ENCODE peak calls at places on chromosomes 1 and 21, in four cellular contexts. X, T, Y and Z are unnamed samples.

GRCh38 chr1:51955797-51956527 is 34.5 kb downstream of the RAB3B start:
- DNase-seq in X (no peak), Y (no peak), T (no peak), Z (no peak)

GRCh38 chr1:230273141-230273710 is 152.9 kb downstream of the PGBD5 start:
- DNase-seq in Y (no peak), T (no peak), X (no peak), Z (no peak)

GRCh38 chr1:70034403-70034802 is 171.0 kb downstream of the LRRC40 start:
- DNase-seq in Y (no peak), X (peak), T (peak), Z (peak)

GRCh38 chr1:15703562-15703961 is 19.4 kb downstream of the PLEKHM2 start:
- DNase-seq in T (no peak), Y (no peak), X (no peak), Z (peak)

GRCh38 chr1:42658880-42659337 is 686 bp downstream of the PPIH start:
- DNase-seq in Y (no peak), T (no peak), X (peak), Z (no peak)

GRCh38 chr1:166165661-166166399 is 971 bp downstream of the FAM78B start:
- DNase-seq in X (peak), Y (no peak), T (peak), Z (no peak)

GRCh38 chr21:33069994-33070811 is at the start of gene OLIG1:
- DNase-seq in X (peak), T (peak), Y (no peak), Z (no peak)

GRCh38 chr1:193185206-193185605 is 1.2 kb downstream of the B3GALT2 start:
- DNase-seq in T (no peak), X (no peak), Y (no peak), Z (no peak)

GRCh38 chr1:35745124-35745730 is 24.6 kb downstream of the CLSPN start:
- DNase-seq in X (no peak), Y (no peak), T (no peak), Z (no peak)

GRCh38 chr1:230382060-230382491 is 44.1 kb downstream of the PGBD5 start:
- DNase-seq in T (peak), X (peak), Y (no peak), Z (no peak)

DNA sequence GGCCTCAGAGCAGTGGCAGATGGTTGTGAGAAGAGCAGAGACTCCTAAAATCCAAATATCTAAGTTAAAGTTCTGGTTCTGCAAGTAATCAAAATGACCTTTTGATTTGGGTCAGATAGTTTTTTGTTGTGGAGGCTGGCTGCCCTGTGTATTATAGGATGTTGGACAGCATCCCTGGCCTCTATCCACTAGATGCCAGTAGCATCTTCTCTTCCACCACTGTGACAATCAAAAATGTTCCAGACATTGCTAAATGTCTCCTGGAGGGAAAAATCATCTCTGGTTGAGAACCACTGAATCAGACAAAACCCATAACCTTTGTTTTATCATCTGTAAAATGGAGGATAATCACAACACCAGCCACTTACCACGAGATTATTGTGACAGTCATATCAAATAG is 5.9 kb upstream of the DPT start:
- DNase-seq in T (no peak), Y (no peak), X (no peak), Z (no peak)
- TF ChIP-seq CTCF in T (peak), Y (no peak), X (no peak), Z (no peak)

GRCh38 chr1:21828075-21828474 is 16.0 kb downstream of the LDLRAD2 start:
- DNase-seq in T (no peak), Y (no peak), X (peak), Z (no peak)

GRCh38 chr1:21823206-21823979 is 11.3 kb downstream of the LDLRAD2 start:
- DNase-seq in Y (no peak), X (no peak), T (no peak), Z (no peak)

GRCh38 chr1:21827141-21827679 is 15.1 kb downstream of the LDLRAD2 start:
- DNase-seq in Y (no peak), X (no peak), T (no peak), Z (no peak)

GRCh38 chr1:21823980-21824702 is 12.1 kb downstream of the LDLRAD2 start:
- DNase-seq in Y (no peak), X (no peak), T (no peak), Z (no peak)

DNA sequence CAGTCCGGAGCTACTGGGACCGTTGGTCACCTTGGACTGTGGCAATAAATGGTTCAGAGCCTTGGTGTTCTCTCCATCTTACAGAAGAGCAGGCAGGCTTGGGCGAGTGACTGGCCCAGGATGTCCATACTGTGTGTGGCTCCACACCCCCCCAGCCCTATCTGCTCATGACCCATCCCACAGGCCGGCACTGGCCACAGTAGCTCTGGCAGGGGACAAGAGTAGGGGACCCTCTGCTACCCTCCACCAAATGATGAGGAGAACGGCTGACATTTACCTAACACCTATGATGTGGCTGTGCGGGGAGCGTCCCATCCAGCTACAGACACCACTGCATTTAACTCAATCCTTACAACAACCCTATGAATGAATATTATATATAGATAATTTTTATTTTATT is 13.3 kb downstream of the LDLRAD2 start:
- DNase-seq in T (no peak), X (no peak), Y (no peak), Z (no peak)
- H3K27ac ChIP-seq in T (no peak), X (no peak), Y (no peak), Z (no peak)

GRCh38 chr1:24316659-24317058 is 2.5 kb upstream of the GRHL3 start:
- DNase-seq in Y (no peak), X (no peak), T (peak), Z (no peak)
- TF ChIP-seq CTCF in Y (no peak), X (no peak), T (no peak), Z (no peak)

GRCh38 chr1:235552146-235552716 is 48.0 kb upstream of the B3GALNT2 start:
- DNase-seq in Y (no peak), T (no peak), X (no peak), Z (no peak)
- H3K27ac ChIP-seq in Y (no peak), T (no peak), X (no peak), Z (no peak)

DNA sequence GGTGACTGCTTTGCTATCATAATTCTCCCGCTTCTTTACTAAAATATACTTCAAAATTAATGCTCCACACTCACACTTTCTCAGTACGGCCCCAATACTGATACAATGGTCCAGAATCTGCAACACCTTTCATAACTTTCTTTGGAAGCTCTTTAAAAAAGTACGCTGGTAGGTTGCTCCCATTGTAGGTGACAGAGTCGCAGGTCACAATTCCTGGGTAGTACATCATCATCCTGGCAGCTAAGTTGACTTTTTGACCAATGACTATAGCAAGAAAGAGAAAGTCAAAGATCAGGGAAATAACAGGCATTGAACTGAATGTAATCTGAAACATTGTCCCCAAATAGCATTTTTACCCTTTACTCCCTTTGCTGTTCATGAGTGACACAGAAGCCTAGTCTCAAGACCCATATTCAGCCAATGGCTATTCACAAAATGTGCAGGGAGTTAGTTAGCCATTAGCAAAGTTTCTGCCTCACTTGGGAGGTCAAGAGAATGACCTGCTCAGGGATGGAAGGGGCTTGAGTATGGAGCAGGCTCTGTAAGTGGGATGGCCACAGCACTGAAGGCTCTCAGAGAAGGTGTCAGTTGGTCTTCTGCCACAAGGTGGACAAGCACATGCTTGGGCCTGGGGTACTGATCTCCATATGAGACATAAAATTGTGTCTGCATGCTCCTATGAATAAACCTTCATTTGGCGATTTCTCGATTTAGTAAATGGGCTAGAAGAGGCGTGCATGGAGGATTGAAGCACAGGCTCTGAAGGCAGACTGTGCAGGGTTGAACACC is 35.4 kb downstream of the ADCY10 start:
- DNase-seq in T (peak), X (no peak), Y (no peak), Z (no peak)
- TF ChIP-seq CTCF in T (no peak), X (peak), Y (no peak), Z (no peak)